ENCODE peak calls at places on chromosome 7, in four cellular contexts. One of them, this sample, is unnamed. For H3K4me1, the result is how much of the 10 kb centered on the place peaks cover.

GRCh38 chr7:34900891-34901493 is 136.3 kb downstream of the DPY19L1 start:
- DNase-seq in HepG2: peak
- DNase-seq in H1: peak
- DNase-seq in GM12878: no peak
- DNase-seq in this sample: peak

GRCh38 chr7:98659746-98660145 is 42.7 kb downstream of the NPTX2 start:
- DNase-seq in H1: no peak
- DNase-seq in HepG2: no peak
- DNase-seq in GM12878: no peak
- DNase-seq in this sample: no peak

GRCh38 chr7:35430547-35431153 is 176.8 kb upstream of the TBX20 start:
- DNase-seq in H1: peak
- DNase-seq in GM12878: no peak
- DNase-seq in HepG2: peak
- DNase-seq in this sample: peak

GRCh38 chr7:38142736-38143135 is 35.3 kb upstream of the STARD3NL start:
- DNase-seq in HepG2: no peak
- DNase-seq in H1: no peak
- DNase-seq in GM12878: peak
- DNase-seq in this sample: no peak

GRCh38 chr7:135562720-135563119 is 5.0 kb downstream of the NUP205 start:
- DNase-seq in H1: peak
- DNase-seq in GM12878: no peak
- DNase-seq in HepG2: no peak
- DNase-seq in this sample: peak

GRCh38 chr7:96061844-96062243 is 260.1 kb downstream of the SLC25A13 start:
- DNase-seq in H1: no peak
- DNase-seq in GM12878: no peak
- DNase-seq in HepG2: no peak
- DNase-seq in this sample: no peak

GRCh38 chr7:154916381-154917213 is 86.3 kb downstream of the PAXIP1 start:
- DNase-seq in GM12878: no peak
- DNase-seq in HepG2: no peak
- DNase-seq in H1: no peak
- DNase-seq in this sample: no peak

GRCh38 chr7:8068892-8069686 is 100.5 kb downstream of the GLCCI1 start:
- DNase-seq in GM12878: no peak
- DNase-seq in H1: peak
- DNase-seq in HepG2: no peak
- DNase-seq in this sample: no peak

GRCh38 chr7:218316-218715 is 25.9 kb downstream of the FAM20C start:
- DNase-seq in H1: no peak
- DNase-seq in GM12878: no peak
- DNase-seq in HepG2: no peak
- DNase-seq in this sample: no peak

GRCh38 chr7:64849250-64849923 is 53.7 kb upstream of the ZNF273 start:
- DNase-seq in GM12878: no peak
- DNase-seq in H1: no peak
- DNase-seq in HepG2: no peak
- DNase-seq in this sample: no peak

GRCh38 chr7:25951414-25952276 is 200.4 kb upstream of the NFE2L3 start:
- DNase-seq in H1: no peak
- DNase-seq in HepG2: no peak
- DNase-seq in GM12878: no peak
- DNase-seq in this sample: no peak

GRCh38 chr7:157844611-157845010 is 507.8 kb downstream of the DNAJB6 start:
- DNase-seq in HepG2: no peak
- DNase-seq in GM12878: no peak
- DNase-seq in H1: no peak
- DNase-seq in this sample: no peak

GRCh38 chr7:47254081-47255006 is 327.6 kb downstream of the TNS3 start:
- DNase-seq in GM12878: no peak
- DNase-seq in H1: peak
- DNase-seq in HepG2: peak
- DNase-seq in this sample: peak

GRCh38 chr7:47255007-47255406 is 326.9 kb downstream of the TNS3 start:
- DNase-seq in GM12878: no peak
- DNase-seq in HepG2: no peak
- DNase-seq in H1: no peak
- DNase-seq in this sample: no peak

GRCh38 chr7:47255441-47255840 is 326.5 kb downstream of the TNS3 start:
- DNase-seq in HepG2: no peak
- DNase-seq in H1: no peak
- DNase-seq in GM12878: no peak
- DNase-seq in this sample: no peak

GRCh38 chr7:47252706-47253105 is 329.2 kb downstream of the TNS3 start:
- DNase-seq in GM12878: no peak
- DNase-seq in H1: no peak
- DNase-seq in HepG2: no peak
- DNase-seq in this sample: no peak

DNA sequence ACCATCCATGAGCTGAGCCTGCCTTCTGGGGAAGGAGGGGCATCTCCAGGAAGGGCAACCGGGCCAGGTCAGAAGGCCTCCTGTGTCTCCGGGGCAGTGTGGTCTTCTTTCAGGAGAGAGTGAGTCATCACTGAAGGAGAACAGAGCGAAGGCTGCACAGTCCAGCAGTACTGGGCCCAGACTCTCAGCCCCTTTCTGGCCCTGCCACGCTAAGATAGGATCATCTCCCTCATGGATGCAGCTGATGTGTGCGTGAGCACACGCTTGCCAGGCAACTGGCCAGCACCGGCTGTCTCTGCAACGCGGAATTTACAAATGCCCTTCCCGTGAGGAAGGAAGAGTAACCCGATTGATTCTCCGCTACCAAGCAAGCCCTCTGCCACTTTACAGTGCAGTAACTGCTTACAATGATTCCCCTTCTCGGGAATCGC is 328.2 kb downstream of the TNS3 start:
- DNase-seq in HepG2: no peak
- DNase-seq in GM12878: no peak
- DNase-seq in H1: peak
- DNase-seq in this sample: peak
- TF ChIP-seq YY1 in HepG2: no peak
- TF ChIP-seq YY1 in GM12878: no peak
- TF ChIP-seq YY1 in H1: no peak
- TF ChIP-seq YY1 in this sample: no peak

GRCh38 chr7:130971297-130971696 is 237.3 kb upstream of the KLF14 start:
- DNase-seq in HepG2: no peak
- DNase-seq in GM12878: no peak
- DNase-seq in H1: no peak
- DNase-seq in this sample: no peak
- TF ChIP-seq SUZ12 in HepG2: no peak
- TF ChIP-seq SUZ12 in GM12878: no peak
- TF ChIP-seq SUZ12 in H1: no peak
- TF ChIP-seq SUZ12 in this sample: no peak

GRCh38 chr7:120226188-120226587 is 46.8 kb upstream of the KCND2 start:
- DNase-seq in HepG2: no peak
- DNase-seq in H1: no peak
- DNase-seq in GM12878: no peak
- DNase-seq in this sample: no peak
- H3K4me1 ChIP-seq in HepG2: under half
- H3K4me1 ChIP-seq in H1: under half
- H3K4me1 ChIP-seq in GM12878: under half
- H3K4me1 ChIP-seq in this sample: under half

DNA sequence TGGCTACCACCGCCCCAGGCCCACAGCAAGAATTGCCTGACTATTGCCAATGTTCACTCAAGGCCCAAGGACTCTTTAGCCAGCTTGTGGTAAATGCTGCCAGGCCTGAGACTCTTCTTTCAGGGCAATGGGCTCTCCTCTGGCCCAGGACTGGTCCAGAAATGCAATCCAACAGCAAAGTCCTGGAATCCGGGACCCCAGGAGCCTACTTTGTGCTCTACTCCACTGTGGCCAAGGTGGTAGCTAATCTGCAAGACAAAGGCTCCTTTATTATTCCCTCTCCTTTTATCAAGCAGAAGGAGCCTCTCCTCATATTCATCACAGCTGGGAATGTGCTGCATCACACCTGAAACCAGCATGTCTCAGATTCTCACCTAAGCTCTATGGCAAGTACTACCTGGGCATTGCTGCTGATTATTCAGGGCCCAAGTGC is 107.6 kb upstream of the PRSS58 start:
- DNase-seq in HepG2: no peak
- DNase-seq in H1: no peak
- DNase-seq in GM12878: no peak
- DNase-seq in this sample: peak
- TF ChIP-seq YY1 in HepG2: no peak
- TF ChIP-seq YY1 in H1: peak
- TF ChIP-seq YY1 in GM12878: no peak
- TF ChIP-seq YY1 in this sample: no peak

GRCh38 chr7:140655511-140656408 is 15.1 kb upstream of the DENND2A start:
- DNase-seq in GM12878: no peak
- DNase-seq in H1: no peak
- DNase-seq in HepG2: no peak
- DNase-seq in this sample: no peak
- TF ChIP-seq SUZ12 in GM12878: no peak
- TF ChIP-seq SUZ12 in H1: no peak
- TF ChIP-seq SUZ12 in HepG2: no peak
- TF ChIP-seq SUZ12 in this sample: no peak

GRCh38 chr7:27102578-27103442 is at the start of gene HOXA2:
- DNase-seq in GM12878: no peak
- DNase-seq in H1: no peak
- DNase-seq in HepG2: no peak
- DNase-seq in this sample: no peak

GRCh38 chr7:27101188-27101905 is 1.1 kb downstream of the HOXA2 start:
- DNase-seq in H1: no peak
- DNase-seq in GM12878: no peak
- DNase-seq in HepG2: no peak
- DNase-seq in this sample: no peak

GRCh38 chr7:27100601-27101187 is 1.8 kb downstream of the HOXA2 start:
- DNase-seq in HepG2: no peak
- DNase-seq in H1: no peak
- DNase-seq in GM12878: no peak
- DNase-seq in this sample: no peak

GRCh38 chr7:27103489-27104226 is 1.2 kb upstream of the HOXA2 start:
- DNase-seq in GM12878: no peak
- DNase-seq in HepG2: no peak
- DNase-seq in H1: no peak
- DNase-seq in this sample: no peak

GRCh38 chr7:27101906-27102577 is 441 bp downstream of the HOXA2 start:
- DNase-seq in GM12878: no peak
- DNase-seq in H1: no peak
- DNase-seq in HepG2: no peak
- DNase-seq in this sample: no peak
- H3K4me1 ChIP-seq in GM12878: under half
- H3K4me1 ChIP-seq in H1: under half
- H3K4me1 ChIP-seq in HepG2: under half
- H3K4me1 ChIP-seq in this sample: under half

GRCh38 chr7:76224695-76225094 is 23.0 kb downstream of the SRRM3 start:
- DNase-seq in H1: no peak
- DNase-seq in HepG2: no peak
- DNase-seq in GM12878: no peak
- DNase-seq in this sample: no peak

GRCh38 chr7:76225951-76226350 is 24.3 kb downstream of the SRRM3 start:
- DNase-seq in H1: no peak
- DNase-seq in GM12878: no peak
- DNase-seq in HepG2: peak
- DNase-seq in this sample: no peak

GRCh38 chr7:76222839-76223238 is 21.1 kb downstream of the SRRM3 start:
- DNase-seq in H1: no peak
- DNase-seq in HepG2: no peak
- DNase-seq in GM12878: no peak
- DNase-seq in this sample: no peak

GRCh38 chr7:76223286-76223972 is 21.7 kb downstream of the SRRM3 start:
- DNase-seq in GM12878: no peak
- DNase-seq in HepG2: no peak
- DNase-seq in H1: no peak
- DNase-seq in this sample: no peak

GRCh38 chr7:76225379-76225778 is 23.7 kb downstream of the SRRM3 start:
- DNase-seq in HepG2: no peak
- DNase-seq in GM12878: no peak
- DNase-seq in H1: peak
- DNase-seq in this sample: peak
- TF ChIP-seq YY1 in HepG2: no peak
- TF ChIP-seq YY1 in GM12878: no peak
- TF ChIP-seq YY1 in H1: no peak
- TF ChIP-seq YY1 in this sample: no peak

DNA sequence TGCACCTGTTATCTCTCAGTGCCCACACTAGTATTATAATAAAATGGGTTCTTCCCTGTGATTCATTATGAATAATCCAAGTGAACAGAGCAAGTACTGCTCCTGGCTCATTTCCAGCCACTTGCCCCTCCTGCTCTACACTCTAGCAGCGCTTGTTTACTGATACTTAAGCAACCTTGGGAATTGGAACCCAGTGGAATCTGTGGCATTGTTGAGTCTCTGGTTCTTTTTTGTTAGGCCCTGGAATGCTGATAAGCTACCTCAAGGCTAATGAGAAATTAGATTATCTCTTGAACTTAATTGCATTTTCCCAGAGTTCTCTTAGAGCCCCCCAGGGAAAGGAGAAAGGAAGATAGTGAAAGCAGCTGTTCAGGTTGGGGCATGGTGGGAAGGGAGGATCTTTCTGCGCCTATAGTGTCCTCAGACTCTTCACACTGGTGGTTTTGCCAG is 34.0 kb downstream of the PRKAR2B start:
- DNase-seq in H1: no peak
- DNase-seq in GM12878: no peak
- DNase-seq in HepG2: no peak
- DNase-seq in this sample: peak
- TF ChIP-seq SUZ12 in H1: no peak
- TF ChIP-seq SUZ12 in GM12878: no peak
- TF ChIP-seq SUZ12 in HepG2: no peak
- TF ChIP-seq SUZ12 in this sample: no peak

GRCh38 chr7:151012921-151013347 is 11.4 kb downstream of the ATG9B start:
- DNase-seq in GM12878: no peak
- DNase-seq in H1: peak
- DNase-seq in HepG2: peak
- DNase-seq in this sample: no peak
- H3K4me1 ChIP-seq in GM12878: under half
- H3K4me1 ChIP-seq in H1: under half
- H3K4me1 ChIP-seq in HepG2: half or more
- H3K4me1 ChIP-seq in this sample: under half

DNA sequence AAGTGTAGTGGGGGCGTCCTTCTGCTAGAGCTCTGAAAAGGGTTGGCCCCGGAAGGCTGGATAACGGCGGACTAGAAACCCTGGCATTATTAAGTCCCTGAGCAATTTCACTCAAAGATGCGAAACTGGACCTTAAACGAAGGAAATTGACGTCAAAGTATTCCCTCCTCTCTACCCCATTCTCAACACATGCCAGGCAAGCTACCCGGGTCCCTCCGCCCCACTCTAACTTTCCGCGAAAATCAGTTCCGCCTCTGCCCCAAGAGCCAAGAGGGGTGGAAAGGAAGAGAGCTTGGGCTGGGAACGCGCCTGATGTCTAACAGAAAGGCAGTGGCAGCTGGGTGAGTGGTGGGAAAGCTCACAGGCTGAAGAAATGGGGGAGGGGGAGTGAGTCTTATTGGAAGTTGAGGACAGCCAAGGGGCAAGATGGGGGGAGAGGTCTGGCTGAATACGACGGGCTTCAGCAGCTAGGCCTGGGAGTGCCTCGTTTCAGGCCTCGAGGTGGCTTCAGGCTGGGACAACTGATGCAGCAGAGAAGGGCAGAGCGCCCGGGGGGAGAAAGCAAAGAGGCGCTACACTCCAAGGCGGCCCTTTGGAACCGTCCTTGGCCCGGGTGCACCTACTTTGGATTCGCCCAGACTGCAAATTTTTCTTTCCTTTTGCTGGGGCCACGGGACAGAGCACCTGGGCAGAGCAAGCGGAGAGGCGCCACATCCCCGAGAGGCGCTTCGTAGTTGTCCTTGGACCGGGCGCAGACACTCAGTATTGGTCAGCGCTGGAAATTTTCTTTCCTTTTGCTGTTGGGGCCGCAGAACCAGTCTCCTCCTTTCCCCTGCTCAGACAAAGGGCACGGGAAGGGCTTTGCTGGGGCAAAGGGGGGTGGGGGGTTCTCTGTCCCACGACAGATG is 2.0 kb upstream of the FEZF1 start:
- DNase-seq in GM12878: no peak
- DNase-seq in H1: peak
- DNase-seq in HepG2: no peak
- DNase-seq in this sample: no peak
- TF ChIP-seq YY1 in GM12878: no peak
- TF ChIP-seq YY1 in H1: no peak
- TF ChIP-seq YY1 in HepG2: no peak
- TF ChIP-seq YY1 in this sample: no peak